ENCODE peak calls at places on chromosome 20, in six cellular contexts. Y is adrenal gland, A is NCI-H1694 treated with DMSO at 0.1 percent for 48 hours, I is ovary, G is germinal center, T is GM18507. U is an unnamed sample.

GRCh38 chr20:44896583-44896982 is 11.1 kb downstream of the YWHAB start:
- DNase-seq in Y (no peak), A (no peak), I (no peak), G (no peak), T (no peak), U (no peak)

GRCh38 chr20:50008007-50008406 is 25.2 kb downstream of the SNAI1 start:
- DNase-seq in Y (no peak), A (no peak), I (no peak), G (no peak), T (no peak), U (no peak)

GRCh38 chr20:49984426-49985153 is 1.8 kb downstream of the SNAI1 start:
- DNase-seq in Y (no peak), A (no peak), I (no peak), G (no peak), T (no peak), U (no peak)

GRCh38 chr20:58432190-58432954 is 43.3 kb downstream of the VAPB start:
- DNase-seq in Y (no peak), A (no peak), I (no peak), G (no peak), T (no peak), U (no peak)

GRCh38 chr20:19376451-19376971 is 164.1 kb downstream of the SLC24A3 start:
- DNase-seq in Y (no peak), A (peak), I (peak), G (no peak), T (no peak), U (peak)

GRCh38 chr20:4018015-4018748 is 2.8 kb upstream of the RNF24 start:
- DNase-seq in Y (no peak), A (no peak), I (no peak), G (no peak), T (no peak), U (no peak)

GRCh38 chr20:57783956-57784837 is 74.4 kb upstream of the PMEPA1 start:
- DNase-seq in Y (no peak), A (no peak), I (no peak), G (no peak), T (no peak), U (no peak)

GRCh38 chr20:38094373-38094775 is 60.8 kb downstream of the RPRD1B start:
- DNase-seq in Y (peak), A (peak), I (no peak), G (peak), T (peak), U (no peak)

GRCh38 chr20:33933469-33933909 is 60.2 kb upstream of the RALY start:
- DNase-seq in Y (peak), A (no peak), I (peak), G (peak), T (peak), U (peak)

GRCh38 chr20:23152308-23152892 is 66.3 kb upstream of the CD93 start:
- DNase-seq in Y (peak), A (no peak), I (no peak), G (no peak), T (no peak), U (no peak)

GRCh38 chr20:36399147-36399968 is 93.2 kb downstream of the DLGAP4 start:
- DNase-seq in Y (peak), A (peak), I (no peak), G (peak), T (peak), U (peak)

GRCh38 chr20:12394786-12395185 is 477.1 kb downstream of the BTBD3 start:
- DNase-seq in Y (no peak), A (no peak), I (no peak), G (no peak), T (no peak), U (no peak)

GRCh38 chr20:2405693-2406065 is 25.0 kb downstream of the TGM6 start:
- DNase-seq in Y (no peak), A (no peak), I (no peak), G (no peak), T (no peak), U (no peak)

GRCh38 chr20:36919715-36920333 is 31.7 kb downstream of the SAMHD1 start:
- DNase-seq in Y (no peak), A (peak), I (no peak), G (peak), T (peak), U (peak)

GRCh38 chr20:31652917-31653385 is 15.2 kb downstream of the COX4I2 start:
- DNase-seq in Y (no peak), A (peak), I (no peak), G (no peak), T (no peak), U (peak)

GRCh38 chr20:49595811-49596545 is 28.0 kb upstream of the PTGIS start:
- DNase-seq in Y (no peak), A (no peak), I (no peak), G (no peak), T (no peak), U (no peak)

GRCh38 chr20:58811334-58811733 is 39.4 kb downstream of the GNAS-AS1 start:
- DNase-seq in Y (no peak), A (no peak), I (no peak), G (no peak), T (no peak), U (no peak)

GRCh38 chr20:41352666-41353065 is 12.0 kb downstream of the LPIN3 start:
- DNase-seq in Y (no peak), A (no peak), I (no peak), G (no peak), T (no peak), U (no peak)

GRCh38 chr20:23131766-23132165 is 45.6 kb upstream of the CD93 start:
- DNase-seq in Y (no peak), A (no peak), I (no peak), G (no peak), T (no peak), U (no peak)

GRCh38 chr20:59586613-59587012 is 17.7 kb upstream of the PHACTR3 start:
- DNase-seq in Y (no peak), A (no peak), I (no peak), G (no peak), T (no peak), U (no peak)

GRCh38 chr20:623704-624103 is 13.6 kb upstream of the TCF15 start:
- DNase-seq in Y (no peak), A (no peak), I (no peak), G (no peak), T (no peak), U (no peak)

GRCh38 chr20:52105045-52105572 is 86.5 kb downstream of the ZFP64 start:
- DNase-seq in Y (peak), A (no peak), I (peak), G (no peak), T (no peak), U (peak)

GRCh38 chr20:2509794-2510193 is 1.1 kb upstream of the ZNF343 start:
- DNase-seq in Y (no peak), A (no peak), I (no peak), G (no peak), T (no peak), U (no peak)

GRCh38 chr20:25315418-25316210 is 67.7 kb downstream of the PYGB start:
- DNase-seq in Y (peak), A (no peak), I (no peak), G (no peak), T (no peak), U (no peak)

GRCh38 chr20:19943021-19943659 is 74.0 kb upstream of the NAA20 start:
- DNase-seq in Y (peak), A (no peak), I (no peak), G (no peak), T (no peak), U (no peak)

GRCh38 chr20:16017656-16018055 is 555.6 kb downstream of the KIF16B start:
- DNase-seq in Y (no peak), A (no peak), I (no peak), G (no peak), T (no peak), U (no peak)

GRCh38 chr20:1383621-1384404 is 9.0 kb downstream of the FKBP1A start:
- DNase-seq in Y (no peak), A (no peak), I (no peak), G (no peak), T (no peak), U (no peak)

GRCh38 chr20:51526105-51526470 is 16.4 kb downstream of the NFATC2 start:
- DNase-seq in Y (no peak), A (no peak), I (no peak), G (no peak), T (no peak), U (no peak)

GRCh38 chr20:25525295-25525694 is 60.0 kb downstream of the NINL start:
- DNase-seq in Y (no peak), A (no peak), I (no peak), G (no peak), T (no peak), U (no peak)

GRCh38 chr20:60583741-60584140 is 625.5 kb downstream of the CDH26 start:
- DNase-seq in Y (no peak), A (no peak), I (no peak), G (no peak), T (no peak), U (no peak)

GRCh38 chr20:36904690-36905089 is 28.8 kb downstream of the TLDC2 start:
- DNase-seq in Y (no peak), A (no peak), I (no peak), G (no peak), T (no peak), U (no peak)

GRCh38 chr20:17594443-17594842 is 24.6 kb downstream of the DSTN start:
- DNase-seq in Y (no peak), A (no peak), I (no peak), G (no peak), T (no peak), U (peak)

GRCh38 chr20:57657537-57658446 is 37.6 kb upstream of the ZBP1 start:
- DNase-seq in Y (peak), A (no peak), I (peak), G (no peak), T (no peak), U (no peak)

GRCh38 chr20:24837721-24838456 is 111.2 kb upstream of the CST7 start:
- DNase-seq in Y (no peak), A (no peak), I (no peak), G (no peak), T (no peak), U (no peak)

GRCh38 chr20:53917145-53918009 is 153.0 kb downstream of the BCAS1 start:
- DNase-seq in Y (peak), A (no peak), I (peak), G (no peak), T (no peak), U (peak)

GRCh38 chr20:32993484-32994050 is 10.7 kb downstream of the SUN5 start:
- DNase-seq in Y (no peak), A (no peak), I (no peak), G (no peak), T (no peak), U (no peak)

GRCh38 chr20:62049342-62050165 is 16.1 kb downstream of the TAF4 start:
- DNase-seq in Y (no peak), A (no peak), I (no peak), G (no peak), T (no peak), U (no peak)